ENCODE peak calls at places on chromosome 21, in nine cellular contexts. H, V, T, X, C, E, U, Z and M are unnamed samples.

GRCh38 chr21:34190576-34191301 is 117.4 kb downstream of the MRPS6 start:
- DNase-seq in H (no peak), V (no peak), T (no peak), X (no peak), C (no peak), E (no peak), U (no peak), Z (no peak), M (no peak)

GRCh38 chr21:31476551-31477120 is 132.6 kb upstream of the TIAM1 start:
- DNase-seq in H (no peak), V (no peak), T (no peak), X (no peak), C (no peak), E (no peak), U (no peak), Z (no peak), M (no peak)

GRCh38 chr21:39132248-39132647 is 51.0 kb downstream of the PSMG1 start:
- DNase-seq in H (no peak), V (no peak), T (no peak), X (no peak), C (no peak), E (no peak), U (no peak), Z (no peak), M (no peak)

GRCh38 chr21:38914071-38914491 is 108.4 kb downstream of the ETS2 start:
- DNase-seq in H (no peak), V (no peak), T (no peak), X (no peak), C (peak; percentile 12), E (no peak), U (no peak), Z (no peak), M (no peak)

GRCh38 chr21:44418876-44419230 is 36.5 kb upstream of the LRRC3 start:
- DNase-seq in H (no peak), V (no peak), T (no peak), X (no peak), C (no peak), E (no peak), U (no peak), Z (no peak), M (no peak)

GRCh38 chr21:43266534-43266933 is 97.7 kb downstream of the CRYAA start:
- DNase-seq in H (no peak), V (no peak), T (no peak), X (no peak), C (no peak), E (no peak), U (no peak), Z (no peak), M (no peak)

GRCh38 chr21:26587621-26588260 is 14.7 kb upstream of the CYYR1 start:
- DNase-seq in H (no peak), V (no peak), T (no peak), X (no peak), C (no peak), E (peak; percentile 40), U (no peak), Z (no peak), M (no peak)

GRCh38 chr21:35408401-35408800 is 359.3 kb upstream of the RUNX1 start:
- DNase-seq in H (no peak), V (no peak), T (no peak), X (no peak), C (no peak), E (no peak), U (no peak), Z (no peak), M (no peak)

GRCh38 chr21:16239659-16240265 is 510.0 kb downstream of the USP25 start:
- DNase-seq in H (no peak), V (no peak), T (no peak), X (no peak), C (no peak), E (no peak), U (peak; percentile 61), Z (no peak), M (no peak)

GRCh38 chr21:41956926-41957729 is 3.3 kb upstream of the C2CD2 start:
- DNase-seq in H (no peak), V (peak; percentile 50), T (no peak), X (no peak), C (no peak), E (no peak), U (peak; percentile 31), Z (no peak), M (no peak)

GRCh38 chr21:42424848-42425602 is 21.3 kb downstream of the UBASH3A start:
- DNase-seq in H (peak; percentile 90), V (no peak), T (no peak), X (no peak), C (no peak), E (no peak), U (no peak), Z (peak; percentile 81), M (peak; percentile 70)

GRCh38 chr21:15788847-15789548 is 59.2 kb downstream of the USP25 start:
- DNase-seq in H (no peak), V (no peak), T (no peak), X (no peak), C (no peak), E (no peak), U (no peak), Z (no peak), M (no peak)

DNA sequence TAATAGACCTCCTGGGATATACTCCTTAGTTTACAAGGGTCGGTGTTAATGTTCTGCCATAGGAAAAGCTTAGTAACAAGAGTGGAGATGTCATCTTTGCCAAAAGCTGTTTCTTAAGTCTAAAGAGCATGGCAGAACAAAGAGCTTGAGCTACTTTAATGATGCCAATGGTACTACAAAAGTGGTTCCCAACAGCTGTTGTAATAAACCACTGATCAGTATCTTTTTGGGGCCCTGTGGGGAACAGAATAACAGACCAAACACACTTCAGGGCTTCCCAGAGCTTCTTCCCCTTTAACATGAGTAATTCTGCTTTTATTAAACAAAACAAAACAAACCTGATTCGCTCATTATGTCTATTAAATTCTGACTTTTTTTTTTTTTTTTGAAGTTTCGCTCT is 116.2 kb downstream of the NCAM2 start:
- DNase-seq in H (no peak), V (no peak), T (no peak), X (no peak), C (no peak), E (no peak), U (no peak), Z (no peak), M (no peak)
- H3K4me3 ChIP-seq in H (no peak overlapping the region), V (no peak overlapping the region), T (no peak overlapping the region), X (no peak overlapping the region), C (no peak overlapping the region), E (no peak overlapping the region), U (no peak overlapping the region), Z (no peak overlapping the region), M (no peak overlapping the region)

GRCh38 chr21:29145837-29146453 is 15.5 kb downstream of the MAP3K7CL start:
- DNase-seq in H (no peak), V (no peak), T (no peak), X (no peak), C (no peak), E (no peak), U (no peak), Z (no peak), M (no peak)

GRCh38 chr21:29148535-29148934 is 18.1 kb downstream of the MAP3K7CL start:
- DNase-seq in H (no peak), V (no peak), T (no peak), X (no peak), C (no peak), E (no peak), U (no peak), Z (no peak), M (no peak)

GRCh38 chr21:29146726-29147125 is 16.3 kb downstream of the MAP3K7CL start:
- DNase-seq in H (no peak), V (no peak), T (no peak), X (no peak), C (no peak), E (no peak), U (no peak), Z (no peak), M (no peak)

GRCh38 chr21:29144736-29145353 is 14.4 kb downstream of the MAP3K7CL start:
- DNase-seq in H (no peak), V (no peak), T (no peak), X (no peak), C (no peak), E (no peak), U (no peak), Z (no peak), M (no peak)

DNA sequence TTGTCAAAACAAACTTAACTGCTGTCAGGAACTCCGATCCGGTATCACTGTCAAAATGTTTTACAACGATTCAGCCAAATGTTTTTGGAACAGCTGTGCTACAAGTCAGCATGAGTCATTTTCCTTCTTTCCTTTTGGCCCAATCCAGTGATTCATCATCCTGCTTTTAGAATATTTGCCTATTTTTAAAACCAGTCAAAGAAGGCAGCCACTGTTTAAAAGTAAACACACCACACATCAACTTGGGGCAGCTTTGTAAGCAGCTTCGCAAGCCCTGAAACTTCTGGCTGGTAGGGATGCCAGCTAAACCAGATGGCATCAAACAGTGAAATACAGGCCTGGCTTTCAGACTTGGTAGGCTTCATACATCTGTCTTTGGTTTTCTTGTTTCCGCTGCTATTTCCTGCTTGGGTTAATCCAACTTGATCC is 14.9 kb downstream of the MAP3K7CL start:
- DNase-seq in H (no peak), V (peak; percentile 73), T (no peak), X (no peak), C (no peak), E (peak; percentile 32), U (no peak), Z (no peak), M (no peak)
- H3K4me3 ChIP-seq in H (no peak overlapping the region), V (no peak overlapping the region), T (no peak overlapping the region), X (no peak overlapping the region), C (no peak overlapping the region), E (no peak overlapping the region), U (no peak overlapping the region), Z (no peak overlapping the region), M (no peak overlapping the region)

DNA sequence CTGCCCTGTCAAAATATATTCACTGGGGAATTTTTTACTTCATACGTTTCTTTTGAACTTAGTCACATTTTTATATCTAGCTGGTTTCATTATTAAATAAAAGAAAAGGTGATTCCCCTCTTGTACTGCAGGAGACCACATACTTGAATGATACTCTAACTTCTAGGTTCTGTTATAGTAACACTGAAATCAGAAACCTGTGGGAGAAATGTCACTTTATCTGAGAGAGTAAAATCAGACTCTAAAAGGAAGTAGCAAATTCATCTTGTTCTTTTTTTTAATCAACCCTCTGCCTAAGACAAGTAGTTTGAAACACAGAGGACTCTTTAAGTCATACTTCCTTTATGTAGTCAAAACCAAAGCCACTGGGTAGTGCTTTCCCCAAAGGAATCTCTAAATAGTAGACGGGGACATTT is 34.4 kb downstream of the MRPL39 start:
- DNase-seq in H (peak; percentile 40), V (no peak), T (no peak), X (no peak), C (no peak), E (no peak), U (no peak), Z (no peak), M (no peak)
- H3K4me3 ChIP-seq in H (no peak overlapping the region), V (no peak overlapping the region), T (no peak overlapping the region), X (no peak overlapping the region), C (no peak overlapping the region), E (no peak overlapping the region), U (no peak overlapping the region), Z (peak overlapping the region; percentile 33), M (peak overlapping the region; percentile 6)

DNA sequence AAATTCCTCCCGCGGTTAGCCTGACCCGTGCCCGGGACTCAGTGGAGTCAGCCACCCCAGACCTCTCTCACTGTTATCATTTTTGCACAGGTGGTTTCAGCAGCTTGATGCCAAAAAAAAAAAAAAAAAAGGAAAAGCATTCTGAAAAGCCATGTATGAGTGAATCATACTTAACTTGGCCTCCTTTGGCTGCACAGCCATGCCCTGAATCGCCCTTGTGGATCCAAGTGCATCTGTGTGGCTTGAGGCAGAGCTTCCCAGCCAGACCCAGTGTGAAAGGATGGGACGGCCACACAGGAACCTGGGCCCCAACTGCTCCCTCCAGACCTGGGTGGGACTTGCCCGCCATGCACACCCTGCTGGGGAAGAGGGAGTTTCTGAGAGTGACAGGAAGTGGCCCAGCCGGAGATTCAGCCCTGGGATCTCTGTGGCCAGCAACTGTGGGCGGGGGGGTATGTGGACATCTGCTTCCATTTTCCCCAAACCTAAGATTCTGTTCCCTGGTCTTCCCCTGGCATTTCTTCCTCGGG is 8.6 kb downstream of the YBEY start:
- DNase-seq in H (no peak), V (peak; percentile 26), T (no peak), X (no peak), C (no peak), E (no peak), U (no peak), Z (no peak), M (no peak)
- H3K4me3 ChIP-seq in H (no peak overlapping the region), V (no peak overlapping the region), T (no peak overlapping the region), X (no peak overlapping the region), C (no peak overlapping the region), E (no peak overlapping the region), U (no peak overlapping the region), Z (no peak overlapping the region), M (no peak overlapping the region)